ENCODE peak calls at places on chromosomes 2 and 18, in nine cellular contexts. A is neural progenitor cell, H is lower lobe of right lung, Y is spleen, N is endodermal cell, R is trophoblast cell, Z is left ventricle myocardium inferior, T is pancreas, O is adrenal gland. W is an unnamed sample.

GRCh38 chr18:77055429-77056310 is 76.9 kb downstream of the MBP start:
- DNase-seq in Y (peak; percentile 94), R (no peak), N (no peak), H (peak; percentile 76), O (no peak), A (no peak), Z (no peak), T (no peak), W (no peak)

GRCh38 chr2:64426191-64426952 is 27.6 kb upstream of the LGALSL start:
- DNase-seq in H (no peak), R (peak; percentile 87), Y (no peak), Z (no peak), N (no peak), A (no peak), O (no peak), T (no peak), W (no peak)

GRCh38 chr2:226079677-226080076 is 680.2 kb downstream of the NYAP2 start:
- DNase-seq in R (no peak), T (no peak), H (no peak), A (no peak), O (no peak), Z (no peak), N (no peak), Y (no peak), W (no peak)

GRCh38 chr2:48414980-48415764 is 114.8 kb upstream of the STON1 start:
- DNase-seq in R (peak; percentile 91), A (peak; percentile 17), T (no peak), H (peak; percentile 62), Y (no peak), O (no peak), Z (no peak), N (peak; percentile 63), W (no peak)

GRCh38 chr2:240419321-240419720 is 16.1 kb upstream of the GPC1 start:
- DNase-seq in Y (no peak), H (no peak), N (peak; percentile 20), A (no peak), T (peak; percentile 7), Z (no peak), O (no peak), R (no peak), W (no peak)

GRCh38 chr2:131105950-131106801 is 1.0 kb downstream of the PLEKHB2 start:
- DNase-seq in O (peak; percentile 72), H (peak; percentile 58), N (peak; percentile 72), Z (no peak), A (peak; percentile 23), R (peak; percentile 53), T (peak; percentile 47), Y (peak; percentile 84), W (peak; percentile 47)

GRCh38 chr2:142435847-142436246 is 305.0 kb upstream of the LRP1B start:
- DNase-seq in T (no peak), N (no peak), Z (no peak), Y (no peak), R (no peak), O (no peak), H (no peak), A (peak; percentile 58), W (no peak)

GRCh38 chr2:175468699-175469098 is 287.2 kb upstream of the ATP5MC3 start:
- DNase-seq in A (no peak), H (no peak), Y (no peak), T (no peak), R (no peak), O (no peak), N (no peak), Z (no peak), W (no peak)

GRCh38 chr2:39266139-39266805 is 22.5 kb upstream of the CDKL4 start:
- DNase-seq in H (no peak), Z (no peak), O (no peak), N (no peak), A (no peak), T (no peak), R (no peak), Y (no peak), W (no peak)

GRCh38 chr2:39260087-39260486 is 16.3 kb upstream of the CDKL4 start:
- DNase-seq in Z (no peak), T (no peak), Y (no peak), A (no peak), N (no peak), O (no peak), H (no peak), R (no peak), W (no peak)

GRCh38 chr2:39266906-39267434 is 23.2 kb upstream of the CDKL4 start:
- DNase-seq in Z (no peak), N (no peak), T (no peak), O (no peak), Y (no peak), H (no peak), A (no peak), R (no peak), W (no peak)

GRCh38 chr2:39264733-39265132 is 21.0 kb upstream of the CDKL4 start:
- DNase-seq in A (no peak), N (no peak), R (no peak), O (no peak), T (no peak), Z (no peak), Y (no peak), H (no peak), W (no peak)

DNA sequence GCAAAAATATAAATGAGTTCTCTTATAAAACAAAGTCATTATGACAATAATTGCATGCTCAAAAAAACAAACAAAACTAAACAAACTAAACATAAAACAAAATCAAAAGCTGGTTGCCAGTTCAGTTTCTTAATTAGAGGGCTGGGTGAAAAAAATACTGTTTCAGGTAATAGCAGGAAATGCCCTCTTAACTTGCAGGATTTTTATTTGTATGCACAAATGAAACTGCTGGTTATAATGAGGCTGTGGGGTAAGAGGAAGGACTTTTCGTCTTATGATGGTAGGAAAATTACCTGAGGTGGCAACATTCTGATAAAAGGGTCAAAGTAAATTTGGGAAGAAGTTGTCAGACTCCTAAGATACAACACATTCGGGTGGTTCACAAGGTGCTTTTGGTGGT is 21.5 kb upstream of the CDKL4 start:
- DNase-seq in O (no peak), Y (no peak), Z (no peak), N (no peak), H (no peak), A (no peak), R (no peak), T (no peak), W (no peak)
- H3K27ac ChIP-seq in O (no peak overlapping the region), Y (peak overlapping the region; percentile 50), Z (no peak overlapping the region), N (no peak overlapping the region), H (no peak overlapping the region), A (no peak overlapping the region), R (no peak overlapping the region), T (no peak overlapping the region), W (no peak overlapping the region)

GRCh38 chr2:164910091-164910899 is 45.0 kb downstream of the SLC38A11 start:
- DNase-seq in Z (no peak), T (peak; percentile 71), R (peak; percentile 90), N (no peak), H (no peak), Y (no peak), O (peak; percentile 72), A (no peak), W (no peak)

GRCh38 chr2:164911832-164912231 is 43.5 kb downstream of the SLC38A11 start:
- DNase-seq in R (peak; percentile 66), O (no peak), A (no peak), H (no peak), T (no peak), N (no peak), Z (no peak), Y (no peak), W (no peak)

GRCh38 chr2:164917296-164917903 is 37.9 kb downstream of the SLC38A11 start:
- DNase-seq in N (peak; percentile 77), A (peak; percentile 59), H (no peak), O (peak; percentile 72), R (peak; percentile 76), Z (peak; percentile 41), Y (no peak), T (peak; percentile 74), W (peak; percentile 63)

GRCh38 chr2:164913011-164913410 is 42.3 kb downstream of the SLC38A11 start:
- DNase-seq in T (no peak), N (no peak), Y (no peak), H (no peak), A (peak; percentile 5), Z (no peak), R (no peak), O (no peak), W (no peak)

GRCh38 chr2:164913640-164914346 is 41.5 kb downstream of the SLC38A11 start:
- DNase-seq in R (peak; percentile 94), Z (no peak), O (no peak), A (no peak), Y (no peak), H (no peak), T (peak; percentile 20), N (no peak), W (no peak)
- H3K27ac ChIP-seq in R (peak overlapping the region; percentile 64), Z (peak overlapping the region; percentile 45), O (peak overlapping the region; percentile 35), A (no peak overlapping the region), Y (peak overlapping the region; percentile 29), H (peak overlapping the region; percentile 0), T (peak overlapping the region; percentile 91), N (no peak overlapping the region), W (peak overlapping the region; percentile 27)

GRCh38 chr18:22108674-22109073 is 60.7 kb upstream of the GATA6 start:
- DNase-seq in N (peak; percentile 78), R (peak; percentile 25), O (peak; percentile 18), Z (no peak), T (no peak), Y (no peak), H (no peak), A (no peak), W (no peak)

GRCh38 chr18:22102948-22103663 is 66.3 kb upstream of the GATA6 start:
- DNase-seq in Z (no peak), Y (no peak), R (no peak), N (no peak), O (no peak), T (no peak), H (no peak), A (no peak), W (no peak)

GRCh38 chr18:22103664-22104031 is 65.7 kb upstream of the GATA6 start:
- DNase-seq in N (no peak), O (no peak), T (no peak), Z (no peak), H (no peak), R (no peak), Y (no peak), A (no peak), W (no peak)

GRCh38 chr18:22109535-22109934 is 59.9 kb upstream of the GATA6 start:
- DNase-seq in O (no peak), T (no peak), A (no peak), Y (no peak), Z (no peak), R (no peak), N (no peak), H (no peak), W (no peak)

GRCh38 chr18:22106536-22107292 is 62.7 kb upstream of the GATA6 start:
- DNase-seq in Y (no peak), Z (no peak), H (no peak), A (no peak), R (peak; percentile 96), O (peak; percentile 68), N (peak; percentile 61), T (peak; percentile 63), W (no peak)
- H3K27ac ChIP-seq in Y (no peak overlapping the region), Z (no peak overlapping the region), H (no peak overlapping the region), A (no peak overlapping the region), R (no peak overlapping the region), O (no peak overlapping the region), N (no peak overlapping the region), T (peak overlapping the region; percentile 2), W (no peak overlapping the region)

DNA sequence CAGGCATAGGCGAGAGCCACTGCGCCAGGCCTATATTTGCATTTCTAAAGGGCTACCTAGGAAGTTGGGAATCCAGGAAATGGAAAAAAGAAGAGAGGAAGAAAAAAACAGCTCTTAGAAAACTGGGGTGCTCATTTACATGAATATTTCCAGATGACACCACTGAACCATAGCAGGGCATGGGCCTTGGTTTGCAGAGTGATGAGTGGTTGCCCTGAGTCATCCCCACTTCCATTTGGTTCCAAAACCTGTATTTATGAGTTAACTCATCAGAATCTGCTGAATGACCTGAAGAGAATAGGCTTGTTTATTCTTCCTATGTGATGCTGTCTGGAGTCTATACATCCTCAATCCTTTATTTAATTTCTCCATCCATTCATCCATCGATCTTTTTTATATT is 36.2 kb downstream of the EHD3 start:
- DNase-seq in T (no peak), R (peak; percentile 47), A (no peak), H (no peak), Y (no peak), N (no peak), O (no peak), Z (no peak), W (no peak)
- H3K27ac ChIP-seq in T (no peak overlapping the region), R (peak overlapping the region; percentile 94), A (no peak overlapping the region), H (no peak overlapping the region), Y (peak overlapping the region; percentile 42), N (no peak overlapping the region), O (no peak overlapping the region), Z (no peak overlapping the region), W (peak overlapping the region; percentile 55)